ENCODE peak calls at places on chromosomes 1 and 21, in six cellular contexts. One of them, this sample, is unnamed.

GRCh38 chr1:231701306-231701705 is 74.7 kb downstream of the DISC1 start:
- DNase-seq in hepatocyte: no peak
- DNase-seq in fibroblast of mammary gland: no peak
- DNase-seq in type B pancreatic cell: no peak
- DNase-seq in spleen: no peak
- DNase-seq in fibroblast of the aortic adventitia: no peak
- DNase-seq in this sample: no peak

GRCh38 chr1:10104844-10105243 is 72.1 kb downstream of the UBE4B start:
- DNase-seq in hepatocyte: no peak
- DNase-seq in fibroblast of mammary gland: no peak
- DNase-seq in type B pancreatic cell: no peak
- DNase-seq in spleen: no peak
- DNase-seq in fibroblast of the aortic adventitia: no peak
- DNase-seq in this sample: no peak

GRCh38 chr1:244801246-244801645 is 34.2 kb upstream of the COX20 start:
- DNase-seq in hepatocyte: no peak
- DNase-seq in fibroblast of mammary gland: peak
- DNase-seq in type B pancreatic cell: no peak
- DNase-seq in spleen: peak
- DNase-seq in fibroblast of the aortic adventitia: peak
- DNase-seq in this sample: peak

GRCh38 chr1:217435159-217435558 is 195.7 kb downstream of the GPATCH2 start:
- DNase-seq in hepatocyte: no peak
- DNase-seq in fibroblast of mammary gland: no peak
- DNase-seq in type B pancreatic cell: no peak
- DNase-seq in spleen: no peak
- DNase-seq in fibroblast of the aortic adventitia: no peak
- DNase-seq in this sample: no peak

GRCh38 chr1:42340093-42340492 is 5.1 kb upstream of the FOXJ3 start:
- DNase-seq in hepatocyte: peak
- DNase-seq in fibroblast of mammary gland: peak
- DNase-seq in type B pancreatic cell: no peak
- DNase-seq in spleen: no peak
- DNase-seq in fibroblast of the aortic adventitia: no peak
- DNase-seq in this sample: peak

GRCh38 chr1:183093821-183094287 is 70.6 kb downstream of the LAMC1 start:
- DNase-seq in hepatocyte: no peak
- DNase-seq in fibroblast of mammary gland: peak
- DNase-seq in type B pancreatic cell: no peak
- DNase-seq in spleen: no peak
- DNase-seq in fibroblast of the aortic adventitia: peak
- DNase-seq in this sample: peak

GRCh38 chr1:33334081-33334552 is 13.2 kb upstream of the A3GALT2 start:
- DNase-seq in hepatocyte: no peak
- DNase-seq in fibroblast of mammary gland: peak
- DNase-seq in type B pancreatic cell: no peak
- DNase-seq in spleen: peak
- DNase-seq in fibroblast of the aortic adventitia: peak
- DNase-seq in this sample: peak

GRCh38 chr1:66176012-66176715 is 357.8 kb upstream of the SGIP1 start:
- DNase-seq in hepatocyte: no peak
- DNase-seq in fibroblast of mammary gland: peak
- DNase-seq in type B pancreatic cell: no peak
- DNase-seq in spleen: no peak
- DNase-seq in fibroblast of the aortic adventitia: no peak
- DNase-seq in this sample: peak

GRCh38 chr21:25660233-25660632 is 21.2 kb downstream of the JAM2 start:
- DNase-seq in hepatocyte: no peak
- DNase-seq in fibroblast of mammary gland: no peak
- DNase-seq in type B pancreatic cell: no peak
- DNase-seq in spleen: no peak
- DNase-seq in fibroblast of the aortic adventitia: no peak
- DNase-seq in this sample: no peak

GRCh38 chr1:231631717-231632116 is 5.1 kb downstream of the DISC1 start:
- DNase-seq in hepatocyte: no peak
- DNase-seq in fibroblast of mammary gland: no peak
- DNase-seq in type B pancreatic cell: no peak
- DNase-seq in spleen: no peak
- DNase-seq in fibroblast of the aortic adventitia: no peak
- DNase-seq in this sample: no peak

GRCh38 chr1:47655521-47656300 is 217.9 kb downstream of the FOXD2 start:
- DNase-seq in hepatocyte: no peak
- DNase-seq in fibroblast of mammary gland: no peak
- DNase-seq in type B pancreatic cell: peak
- DNase-seq in spleen: peak
- DNase-seq in fibroblast of the aortic adventitia: no peak
- DNase-seq in this sample: no peak

GRCh38 chr1:230267338-230268065 is 158.6 kb downstream of the PGBD5 start:
- DNase-seq in hepatocyte: no peak
- DNase-seq in fibroblast of mammary gland: no peak
- DNase-seq in type B pancreatic cell: no peak
- DNase-seq in spleen: peak
- DNase-seq in fibroblast of the aortic adventitia: no peak
- DNase-seq in this sample: no peak

GRCh38 chr1:42150626-42151025 is 2.6 kb upstream of the GUCA2B start:
- DNase-seq in hepatocyte: no peak
- DNase-seq in fibroblast of mammary gland: no peak
- DNase-seq in type B pancreatic cell: no peak
- DNase-seq in spleen: no peak
- DNase-seq in fibroblast of the aortic adventitia: no peak
- DNase-seq in this sample: no peak

GRCh38 chr1:18556364-18556763 is 74.3 kb upstream of the PAX7 start:
- DNase-seq in hepatocyte: no peak
- DNase-seq in fibroblast of mammary gland: peak
- DNase-seq in type B pancreatic cell: no peak
- DNase-seq in spleen: no peak
- DNase-seq in fibroblast of the aortic adventitia: peak
- DNase-seq in this sample: peak

GRCh38 chr21:41760411-41760810 is 6.4 kb downstream of the RIPK4 start:
- DNase-seq in hepatocyte: no peak
- DNase-seq in fibroblast of mammary gland: no peak
- DNase-seq in type B pancreatic cell: no peak
- DNase-seq in spleen: peak
- DNase-seq in fibroblast of the aortic adventitia: no peak
- DNase-seq in this sample: no peak

GRCh38 chr1:59477286-59477685 is 180.4 kb downstream of the FGGY start:
- DNase-seq in hepatocyte: no peak
- DNase-seq in fibroblast of mammary gland: peak
- DNase-seq in type B pancreatic cell: no peak
- DNase-seq in spleen: no peak
- DNase-seq in fibroblast of the aortic adventitia: no peak
- DNase-seq in this sample: peak

GRCh38 chr1:219958875-219959417 is 30.6 kb upstream of the SLC30A10 start:
- DNase-seq in hepatocyte: peak
- DNase-seq in fibroblast of mammary gland: no peak
- DNase-seq in type B pancreatic cell: no peak
- DNase-seq in spleen: no peak
- DNase-seq in fibroblast of the aortic adventitia: no peak
- DNase-seq in this sample: no peak

GRCh38 chr1:87370519-87370918 is 41.8 kb downstream of the LMO4 start:
- DNase-seq in hepatocyte: no peak
- DNase-seq in fibroblast of mammary gland: no peak
- DNase-seq in type B pancreatic cell: no peak
- DNase-seq in spleen: no peak
- DNase-seq in fibroblast of the aortic adventitia: no peak
- DNase-seq in this sample: no peak

GRCh38 chr1:108357802-108358201 is 92.3 kb upstream of the NBPF6 start:
- DNase-seq in hepatocyte: no peak
- DNase-seq in fibroblast of mammary gland: no peak
- DNase-seq in type B pancreatic cell: no peak
- DNase-seq in spleen: no peak
- DNase-seq in fibroblast of the aortic adventitia: no peak
- DNase-seq in this sample: no peak

GRCh38 chr1:81254560-81254959 is 546.2 kb upstream of the ADGRL2 start:
- DNase-seq in hepatocyte: no peak
- DNase-seq in fibroblast of mammary gland: peak
- DNase-seq in type B pancreatic cell: no peak
- DNase-seq in spleen: no peak
- DNase-seq in fibroblast of the aortic adventitia: no peak
- DNase-seq in this sample: peak

GRCh38 chr21:39660191-39660590 is 47.5 kb downstream of the B3GALT5 start:
- DNase-seq in hepatocyte: peak
- DNase-seq in fibroblast of mammary gland: peak
- DNase-seq in type B pancreatic cell: no peak
- DNase-seq in spleen: no peak
- DNase-seq in fibroblast of the aortic adventitia: peak
- DNase-seq in this sample: peak

GRCh38 chr1:67889940-67890567 is 56.8 kb upstream of the GNG12 start:
- DNase-seq in hepatocyte: peak
- DNase-seq in fibroblast of mammary gland: peak
- DNase-seq in type B pancreatic cell: no peak
- DNase-seq in spleen: no peak
- DNase-seq in fibroblast of the aortic adventitia: peak
- DNase-seq in this sample: peak

GRCh38 chr1:115874497-115874896 is 33.6 kb upstream of the NHLH2 start:
- DNase-seq in hepatocyte: no peak
- DNase-seq in fibroblast of mammary gland: no peak
- DNase-seq in type B pancreatic cell: no peak
- DNase-seq in spleen: no peak
- DNase-seq in fibroblast of the aortic adventitia: no peak
- DNase-seq in this sample: no peak

GRCh38 chr1:200211157-200211556 is 183.6 kb downstream of the NR5A2 start:
- DNase-seq in hepatocyte: no peak
- DNase-seq in fibroblast of mammary gland: peak
- DNase-seq in type B pancreatic cell: no peak
- DNase-seq in spleen: no peak
- DNase-seq in fibroblast of the aortic adventitia: peak
- DNase-seq in this sample: peak

GRCh38 chr1:203593723-203594122 is 32.9 kb upstream of the ATP2B4 start:
- DNase-seq in hepatocyte: peak
- DNase-seq in fibroblast of mammary gland: no peak
- DNase-seq in type B pancreatic cell: no peak
- DNase-seq in spleen: peak
- DNase-seq in fibroblast of the aortic adventitia: no peak
- DNase-seq in this sample: peak
- TF ChIP-seq CTCF in hepatocyte: no peak
- TF ChIP-seq CTCF in fibroblast of mammary gland: peak
- TF ChIP-seq CTCF in type B pancreatic cell: peak
- TF ChIP-seq CTCF in spleen: peak
- TF ChIP-seq CTCF in fibroblast of the aortic adventitia: peak
- TF ChIP-seq CTCF in this sample: peak

GRCh38 chr1:111227875-111228747 is 598 bp downstream of the CHI3L2 start:
- DNase-seq in hepatocyte: peak
- DNase-seq in fibroblast of mammary gland: peak
- DNase-seq in type B pancreatic cell: no peak
- DNase-seq in spleen: no peak
- DNase-seq in fibroblast of the aortic adventitia: peak
- DNase-seq in this sample: peak

GRCh38 chr1:111225717-111226400 is 1.7 kb upstream of the CHI3L2 start:
- DNase-seq in hepatocyte: no peak
- DNase-seq in fibroblast of mammary gland: no peak
- DNase-seq in type B pancreatic cell: no peak
- DNase-seq in spleen: no peak
- DNase-seq in fibroblast of the aortic adventitia: no peak
- DNase-seq in this sample: no peak

GRCh38 chr1:111225091-111225490 is 2.4 kb upstream of the CHI3L2 start:
- DNase-seq in hepatocyte: no peak
- DNase-seq in fibroblast of mammary gland: no peak
- DNase-seq in type B pancreatic cell: no peak
- DNase-seq in spleen: no peak
- DNase-seq in fibroblast of the aortic adventitia: no peak
- DNase-seq in this sample: no peak

GRCh38 chr1:111228748-111229126 is 1.2 kb downstream of the CHI3L2 start:
- DNase-seq in hepatocyte: no peak
- DNase-seq in fibroblast of mammary gland: no peak
- DNase-seq in type B pancreatic cell: no peak
- DNase-seq in spleen: no peak
- DNase-seq in fibroblast of the aortic adventitia: no peak
- DNase-seq in this sample: no peak

DNA sequence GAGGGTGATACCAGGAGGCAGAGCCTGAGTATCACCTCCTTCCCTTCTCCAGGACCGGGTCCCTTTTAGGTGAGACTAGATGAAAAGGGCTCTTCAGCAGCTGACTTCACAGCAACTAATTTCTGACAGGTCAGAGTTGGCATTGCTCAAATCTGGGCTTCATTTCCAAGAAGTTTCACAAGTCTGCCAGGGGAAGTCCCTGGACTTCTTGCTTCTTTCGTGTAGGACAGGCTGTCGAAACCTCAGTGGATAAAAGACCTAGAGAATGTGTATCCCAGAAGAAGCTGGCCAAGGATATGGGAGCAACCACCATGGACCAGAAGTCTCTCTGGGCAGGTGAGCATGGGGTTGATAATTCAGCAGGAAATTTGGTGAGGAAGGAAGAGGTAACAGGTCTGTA is at the start of gene CHI3L2:
- DNase-seq in hepatocyte: no peak
- DNase-seq in fibroblast of mammary gland: peak
- DNase-seq in type B pancreatic cell: no peak
- DNase-seq in spleen: no peak
- DNase-seq in fibroblast of the aortic adventitia: peak
- DNase-seq in this sample: peak
- TF ChIP-seq CTCF in hepatocyte: no peak
- TF ChIP-seq CTCF in fibroblast of mammary gland: no peak
- TF ChIP-seq CTCF in type B pancreatic cell: no peak
- TF ChIP-seq CTCF in spleen: no peak
- TF ChIP-seq CTCF in fibroblast of the aortic adventitia: no peak
- TF ChIP-seq CTCF in this sample: no peak

GRCh38 chr21:31537872-31538576 is 121.5 kb upstream of the SOD1 start:
- DNase-seq in hepatocyte: no peak
- DNase-seq in fibroblast of mammary gland: no peak
- DNase-seq in type B pancreatic cell: no peak
- DNase-seq in spleen: no peak
- DNase-seq in fibroblast of the aortic adventitia: no peak
- DNase-seq in this sample: no peak
- TF ChIP-seq CTCF in hepatocyte: peak
- TF ChIP-seq CTCF in fibroblast of mammary gland: no peak
- TF ChIP-seq CTCF in type B pancreatic cell: peak
- TF ChIP-seq CTCF in spleen: no peak
- TF ChIP-seq CTCF in fibroblast of the aortic adventitia: no peak
- TF ChIP-seq CTCF in this sample: peak

DNA sequence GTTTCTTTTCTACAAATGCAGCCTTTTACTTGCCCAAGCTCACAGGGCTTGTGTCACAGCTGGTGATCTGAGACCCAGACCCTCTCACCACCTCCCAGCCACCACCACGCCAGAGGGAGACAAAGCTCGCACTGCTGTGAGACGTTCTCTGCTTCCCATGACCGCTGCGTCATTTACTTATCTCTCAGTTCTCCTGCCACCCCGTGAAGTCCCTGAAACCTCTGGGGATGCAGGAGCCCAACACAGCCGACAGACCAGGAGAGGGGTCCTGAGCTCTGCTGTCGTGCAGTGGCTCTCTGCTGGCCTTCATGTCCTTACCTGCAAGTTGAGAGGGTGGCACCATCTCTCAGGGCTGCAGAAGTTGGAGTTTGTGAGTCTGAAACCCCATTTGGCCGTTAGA is 77.7 kb downstream of the SLC16A1 start:
- DNase-seq in hepatocyte: no peak
- DNase-seq in fibroblast of mammary gland: no peak
- DNase-seq in type B pancreatic cell: no peak
- DNase-seq in spleen: no peak
- DNase-seq in fibroblast of the aortic adventitia: no peak
- DNase-seq in this sample: no peak
- TF ChIP-seq CTCF in hepatocyte: no peak
- TF ChIP-seq CTCF in fibroblast of mammary gland: no peak
- TF ChIP-seq CTCF in type B pancreatic cell: no peak
- TF ChIP-seq CTCF in spleen: no peak
- TF ChIP-seq CTCF in fibroblast of the aortic adventitia: peak
- TF ChIP-seq CTCF in this sample: no peak